ENCODE peak calls at places on chromosomes 16 and 17, in six cellular contexts. P is choroid plexus epithelial cell, M is iPS DF 6.9, H is AG09309, K is psoas muscle, F is tibial nerve. S is an unnamed sample.

GRCh38 chr17:73394523-73395450 is 83.0 kb upstream of the CDC42EP4 start:
- DNase-seq in P (no peak), M (no peak), H (no peak), K (no peak), F (no peak), S (no peak)

GRCh38 chr17:9371019-9371418 is 204.6 kb downstream of the STX8 start:
- DNase-seq in H (peak), F (no peak), M (no peak), K (no peak), P (peak), S (no peak)

GRCh38 chr17:353838-354234 is 1.2 kb upstream of the RPH3AL start:
- DNase-seq in H (no peak), F (no peak), K (no peak), P (no peak), M (no peak), S (no peak)

GRCh38 chr17:2634361-2634960 is 41.0 kb downstream of the PAFAH1B1 start:
- DNase-seq in M (no peak), F (no peak), H (no peak), P (no peak), K (peak), S (no peak)

GRCh38 chr16:87855852-87856715 is 13.2 kb downstream of the SLC7A5 start:
- DNase-seq in P (peak), H (no peak), F (no peak), K (peak), M (no peak), S (no peak)

GRCh38 chr17:69696645-69697044 is 282.1 kb downstream of the MAP2K6 start:
- DNase-seq in K (no peak), H (no peak), M (no peak), P (no peak), F (no peak), S (no peak)

GRCh38 chr16:47774661-47775060 is 313.5 kb downstream of the PHKB start:
- DNase-seq in P (peak), K (no peak), F (no peak), H (no peak), M (peak), S (no peak)

GRCh38 chr16:4131621-4132020 is 15.4 kb upstream of the ADCY9 start:
- DNase-seq in H (no peak), M (no peak), K (no peak), F (no peak), P (no peak), S (no peak)

GRCh38 chr16:85235988-85236831 is 123.9 kb upstream of the CIBAR2 start:
- DNase-seq in F (no peak), H (no peak), P (peak), K (no peak), M (no peak), S (peak)

GRCh38 chr16:46899443-46900143 is 15.4 kb downstream of the GPT2 start:
- DNase-seq in F (no peak), P (no peak), K (peak), M (no peak), H (no peak), S (no peak)

GRCh38 chr17:77128895-77129567 is 11.7 kb upstream of the SEC14L1 start:
- DNase-seq in P (peak), F (no peak), H (no peak), K (no peak), M (no peak), S (no peak)

GRCh38 chr16:58269526-58269925 is 25.3 kb downstream of the PRSS54 start:
- DNase-seq in M (no peak), K (no peak), F (no peak), H (no peak), P (peak), S (no peak)

GRCh38 chr17:15231851-15232516 is 33.1 kb downstream of the PMP22 start:
- DNase-seq in K (no peak), M (no peak), F (no peak), P (no peak), H (no peak), S (no peak)

GRCh38 chr16:12589676-12590075 is 214.0 kb downstream of the CPPED1 start:
- DNase-seq in P (no peak), K (no peak), F (no peak), H (no peak), M (no peak), S (no peak)

GRCh38 chr16:55494994-55495421 is 13.9 kb upstream of the LPCAT2 start:
- DNase-seq in F (no peak), K (no peak), P (peak), H (peak), M (no peak), S (no peak)

DNA sequence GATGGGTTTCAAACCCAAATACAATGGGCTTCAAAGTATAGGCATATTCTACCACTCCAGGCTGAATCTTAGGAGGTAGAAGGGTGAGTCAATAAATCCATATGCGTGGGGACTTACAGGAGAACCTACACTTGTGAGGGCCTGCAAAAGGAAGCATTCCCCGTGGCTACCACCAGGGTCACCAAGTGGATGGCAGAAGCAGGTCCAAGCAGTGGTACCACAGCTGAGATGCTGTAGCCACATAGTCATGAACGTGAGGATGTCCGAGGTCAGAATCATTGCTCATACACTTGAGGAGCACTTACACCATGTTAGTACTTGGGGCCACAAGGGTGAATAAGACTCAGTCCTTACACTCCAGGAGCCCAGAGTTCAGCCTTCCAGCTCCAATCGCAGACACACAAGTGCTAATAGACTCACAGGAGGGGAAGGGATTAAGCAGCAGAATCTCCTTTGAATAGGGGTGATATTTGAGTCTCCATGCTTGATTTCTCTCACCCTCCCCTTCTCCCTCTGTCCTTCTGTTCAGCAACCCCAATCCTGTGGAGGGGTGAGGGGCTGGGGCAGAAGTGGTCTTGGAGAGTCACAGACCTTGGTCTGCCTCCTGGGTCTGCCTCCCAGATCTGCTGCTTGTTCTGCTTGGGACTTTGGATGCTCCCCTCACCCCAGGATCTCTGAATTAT is 42.5 kb upstream of the ASIC2 start:
- DNase-seq in H (no peak), K (no peak), P (no peak), M (no peak), F (no peak), S (no peak)
- H3K4me3 ChIP-seq in H (no peak), K (no peak), P (no peak), M (no peak), F (no peak), S (no peak)

DNA sequence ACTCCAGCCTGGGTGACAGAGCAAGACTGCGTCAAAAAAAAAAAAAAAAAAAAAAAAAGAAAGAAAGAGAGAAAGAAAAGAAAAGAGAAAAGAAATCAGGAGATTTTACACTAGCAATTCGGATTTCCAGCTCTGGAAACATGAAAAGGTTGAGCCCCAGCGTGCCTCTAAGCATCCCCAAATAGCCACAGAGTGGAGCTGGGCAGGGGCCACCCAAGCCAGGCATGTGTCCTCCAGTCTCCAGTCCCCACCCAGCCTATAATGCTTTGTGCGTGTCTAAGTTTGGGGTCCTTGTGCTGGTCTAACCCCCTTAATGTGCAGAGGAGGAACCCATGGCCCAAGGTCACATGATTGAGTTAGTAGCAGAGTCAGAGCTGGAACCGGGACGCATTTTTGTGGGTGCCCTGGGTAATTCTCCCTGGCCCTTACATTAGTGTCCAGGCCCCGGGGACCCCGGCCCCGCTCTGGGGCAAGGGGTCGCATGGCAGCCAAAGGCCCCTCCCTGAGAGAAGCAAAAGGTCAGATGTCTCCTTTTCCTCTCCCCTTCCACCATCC is 19.9 kb downstream of the ADAM11 start:
- DNase-seq in P (no peak), F (no peak), M (no peak), H (no peak), K (no peak), S (no peak)
- H3K4me3 ChIP-seq in P (peak), F (peak), M (no peak), H (no peak), K (peak), S (no peak)

GRCh38 chr17:81160306-81160705 is 5.0 kb upstream of the PVALEF start:
- DNase-seq in K (peak), M (no peak), P (no peak), F (no peak), H (no peak), S (no peak)

GRCh38 chr17:81159611-81160265 is 5.6 kb upstream of the PVALEF start:
- DNase-seq in H (no peak), K (no peak), M (no peak), F (no peak), P (no peak), S (no peak)

GRCh38 chr17:81161536-81161935 is 3.8 kb upstream of the PVALEF start:
- DNase-seq in K (no peak), H (no peak), M (no peak), P (no peak), F (no peak), S (no peak)

GRCh38 chr17:81161972-81162371 is 3.3 kb upstream of the PVALEF start:
- DNase-seq in M (no peak), F (no peak), K (no peak), P (no peak), H (no peak), S (no peak)

GRCh38 chr17:81160747-81161453 is 4.4 kb upstream of the PVALEF start:
- DNase-seq in K (no peak), P (no peak), M (no peak), F (no peak), H (no peak), S (no peak)
- H3K4me3 ChIP-seq in K (peak), P (no peak), M (no peak), F (no peak), H (no peak), S (no peak)

DNA sequence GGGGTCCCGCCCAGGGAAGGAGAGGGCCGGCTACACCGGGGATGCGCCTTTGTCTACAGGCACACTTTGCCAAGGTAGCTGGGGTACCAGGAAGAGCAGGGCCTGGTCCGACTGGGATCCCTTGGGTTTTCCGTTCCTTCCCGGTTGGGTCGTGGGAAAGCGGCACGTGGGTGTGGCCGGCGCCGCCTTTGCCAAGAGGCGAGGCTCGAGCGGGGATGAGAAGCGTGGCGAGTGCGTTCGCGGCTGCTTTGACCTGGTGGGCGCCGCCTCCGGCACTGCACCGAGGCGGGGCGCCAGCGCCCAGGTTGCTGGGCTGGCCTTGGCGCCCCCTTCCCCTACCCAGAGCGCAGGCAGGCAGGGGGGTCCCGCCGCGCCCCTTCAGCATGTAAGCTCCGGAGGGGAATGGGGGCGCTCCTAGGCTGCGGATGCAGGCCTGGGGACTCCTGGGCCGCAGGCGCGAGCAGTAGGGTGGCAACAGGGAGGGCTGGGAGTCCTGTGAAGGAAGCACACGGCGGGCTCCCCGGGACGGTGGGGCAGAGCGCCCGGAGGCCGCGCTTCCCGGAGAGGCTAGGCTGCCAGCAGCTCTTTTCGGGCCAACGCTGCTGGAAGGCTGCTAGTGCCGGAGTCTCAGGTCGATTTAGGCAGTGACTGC is 2.0 kb downstream of the HAS3 start:
- DNase-seq in M (no peak), P (no peak), H (no peak), F (no peak), K (peak), S (peak)
- H3K4me3 ChIP-seq in M (peak), P (peak), H (peak), F (peak), K (peak), S (peak)